ENCODE peak calls at places on chromosome 18, in seven cellular contexts. T, F, H, W, U, I and D are unnamed samples.

GRCh38 chr18:64380117-64380516 is 231.2 kb upstream of the LINC00305 start:
- DNase-seq in T (no peak), F (no peak), H (no peak), W (no peak), U (no peak), I (no peak), D (no peak)

GRCh38 chr18:74430231-74430630 is 26.9 kb downstream of the DIPK1C start:
- DNase-seq in T (no peak), F (no peak), H (no peak), W (no peak), U (no peak), I (no peak), D (no peak)

GRCh38 chr18:63342206-63342605 is 22.6 kb upstream of the BCL2 start:
- DNase-seq in T (peak; percentile 22), F (no peak), H (peak; percentile 46), W (no peak), U (no peak), I (no peak), D (no peak)

GRCh38 chr18:12647773-12648172 is 10.1 kb downstream of the SPIRE1 start:
- DNase-seq in T (no peak), F (no peak), H (no peak), W (no peak), U (no peak), I (no peak), D (no peak)

GRCh38 chr18:34867520-34867919 is 157.4 kb downstream of the DTNA start:
- DNase-seq in T (no peak), F (no peak), H (peak; percentile 18), W (no peak), U (no peak), I (no peak), D (no peak)

GRCh38 chr18:26965206-26965605 is 99.7 kb upstream of the AQP4 start:
- DNase-seq in T (no peak), F (no peak), H (no peak), W (no peak), U (no peak), I (no peak), D (no peak)

GRCh38 chr18:79964330-79965118 is at the start of gene HSBP1L1:
- DNase-seq in T (peak; percentile 37), F (no peak), H (peak; percentile 92), W (peak; percentile 87), U (peak; percentile 82), I (peak; percentile 68), D (peak; percentile 79)

GRCh38 chr18:58522157-58522556 is 106.7 kb downstream of the ALPK2 start:
- DNase-seq in T (peak; percentile 30), F (no peak), H (no peak), W (no peak), U (no peak), I (no peak), D (no peak)

GRCh38 chr18:499351-500229 is 911 bp downstream of the COLEC12 start:
- DNase-seq in T (peak; percentile 94), F (peak; percentile 93), H (peak; percentile 76), W (peak; percentile 83), U (no peak), I (no peak), D (no peak)

GRCh38 chr18:27583021-27583420 is 397.9 kb upstream of the CHST9 start:
- DNase-seq in T (peak; percentile 40), F (peak; percentile 14), H (no peak), W (no peak), U (no peak), I (no peak), D (no peak)

GRCh38 chr18:31835528-31836138 is 75.0 kb upstream of the SLC25A52 start:
- DNase-seq in T (peak; percentile 53), F (peak; percentile 43), H (no peak), W (no peak), U (peak; percentile 17), I (no peak), D (no peak)

GRCh38 chr18:79121746-79122474 is 52.7 kb downstream of the ATP9B start:
- DNase-seq in T (peak; percentile 80), F (peak; percentile 79), H (no peak), W (no peak), U (no peak), I (no peak), D (no peak)

DNA sequence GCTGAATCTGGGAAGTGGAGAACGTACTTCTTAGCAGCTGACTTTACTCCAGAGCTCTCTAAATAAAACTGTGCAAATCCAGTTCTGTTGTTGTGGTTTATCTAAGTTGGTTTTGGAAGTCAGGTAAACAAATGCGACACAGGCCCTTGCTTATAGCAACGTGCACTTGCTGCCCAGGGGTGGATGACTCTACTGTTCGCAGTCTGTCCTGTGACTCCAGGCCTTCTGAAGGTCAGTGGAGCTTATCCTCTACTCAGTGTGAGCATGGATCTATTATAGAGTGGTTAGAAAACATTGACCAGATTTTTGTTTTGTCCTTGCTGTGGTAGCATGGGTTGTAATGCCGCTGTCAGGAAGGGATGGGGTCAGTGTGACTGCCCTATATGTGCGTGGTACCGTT is 89.1 kb downstream of the ZNF236 start:
- DNase-seq in T (no peak), F (no peak), H (no peak), W (no peak), U (no peak), I (no peak), D (no peak)
- H3K36me3 ChIP-seq in T (peaks cover 4% of the 10 kb centered on the region), F (peaks cover 40% of the 10 kb centered on the region), H (no peaks in the 10 kb centered on the region), W (peaks cover 10% of the 10 kb centered on the region), U (peaks cover 17% of the 10 kb centered on the region), I (peaks cover 55% of the 10 kb centered on the region), D (peaks cover 92% of the 10 kb centered on the region)

DNA sequence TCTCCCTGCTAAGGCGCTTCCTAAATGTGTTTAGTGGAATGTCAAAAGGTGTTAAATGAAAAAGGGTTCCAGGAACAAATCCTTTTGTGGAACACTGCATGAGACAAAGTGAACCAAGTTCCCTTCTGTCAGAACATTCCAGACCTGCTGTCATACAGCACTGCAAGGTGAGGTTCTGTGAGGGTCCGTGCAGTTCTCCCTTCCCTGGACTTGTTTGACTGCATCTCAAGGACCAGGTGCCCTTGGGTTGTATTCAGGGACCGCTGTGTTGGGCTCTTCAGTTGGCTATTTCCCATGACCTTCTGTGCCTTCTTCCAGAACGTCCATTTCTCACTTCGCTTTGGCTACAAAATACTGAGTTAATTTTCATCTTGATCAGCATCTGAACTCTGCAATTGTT is 328.2 kb downstream of the PTPRM start:
- DNase-seq in T (no peak), F (no peak), H (no peak), W (no peak), U (no peak), I (no peak), D (no peak)
- H3K4me1 ChIP-seq in T (no peaks in the 10 kb centered on the region), F (no peaks in the 10 kb centered on the region), H (no peaks in the 10 kb centered on the region), W (peaks cover 3% of the 10 kb centered on the region), U (no peaks in the 10 kb centered on the region), I (no peaks in the 10 kb centered on the region), D (no peaks in the 10 kb centered on the region)

GRCh38 chr18:9562584-9562983 is 51.8 kb downstream of the PPP4R1 start:
- DNase-seq in T (no peak), F (no peak), H (no peak), W (no peak), U (no peak), I (no peak), D (no peak)
- H3K36me3 ChIP-seq in T (peaks cover 9% of the 10 kb centered on the region), F (peaks cover 42% of the 10 kb centered on the region), H (no peaks in the 10 kb centered on the region), W (peaks cover 4% of the 10 kb centered on the region), U (peaks cover 7% of the 10 kb centered on the region), I (peaks cover 8% of the 10 kb centered on the region), D (peaks cover 74% of the 10 kb centered on the region)

DNA sequence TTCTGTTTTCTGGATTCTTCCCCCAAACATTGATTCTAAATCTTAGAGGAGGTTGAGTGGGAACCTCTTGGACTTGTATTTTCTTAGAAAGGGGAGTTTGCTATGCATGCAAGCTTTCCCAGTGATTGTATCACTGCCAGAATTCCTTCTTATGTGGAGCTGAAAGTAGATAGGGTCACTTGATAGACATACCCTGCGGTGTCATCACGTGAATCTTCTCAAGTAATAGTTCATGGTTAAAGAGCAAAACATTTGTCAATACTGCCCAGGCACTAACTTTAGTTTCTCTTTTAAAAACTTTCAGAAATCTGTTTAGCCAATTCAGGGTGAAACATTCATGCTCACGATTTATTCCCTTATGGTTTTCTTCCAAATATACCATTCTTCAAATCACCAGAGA is 6.4 kb downstream of the PMAIP1 start:
- DNase-seq in T (no peak), F (no peak), H (no peak), W (no peak), U (no peak), I (no peak), D (no peak)
- H3K4me1 ChIP-seq in T (peaks cover 24% of the 10 kb centered on the region), F (peaks cover 45% of the 10 kb centered on the region), H (no peaks in the 10 kb centered on the region), W (no peaks in the 10 kb centered on the region), U (no peaks in the 10 kb centered on the region), I (peaks cover 29% of the 10 kb centered on the region), D (no peaks in the 10 kb centered on the region)